ENCODE peak calls at places on chromosomes 2 and 18, in eight cellular contexts. X is pons; A is A673; Z is activated CD4-positive, alpha-beta T cell treated with anti-CD3 and anti-CD28 coated beads, Interleukin-2, amount 10 ng/mL, durations not matched to agents 7 days and 5 days; G is NCI-H2081; F is PC-9; T is coronary artery; Q is stimulated activated CD4-positive, alpha-beta T cell treated with anti-CD3 and anti-CD28 coated beads, TNF-alpha, amount 100 ng/mL, for 1 hour. D is an unnamed sample.

GRCh38 chr18:48052845-48053244 is 122.4 kb upstream of the SMAD2 start:
- DNase-seq in X (no peak), A (no peak), Z (no peak), G (no peak), F (no peak), T (no peak), Q (no peak), D (no peak)

GRCh38 chr18:49499046-49499637 is 12.1 kb upstream of the C18orf32 start:
- DNase-seq in X (no peak), A (no peak), Z (no peak), G (no peak), F (no peak), T (no peak), Q (no peak), D (no peak)

GRCh38 chr2:54845514-54845913 is 122.1 kb downstream of the EML6 start:
- DNase-seq in X (no peak), A (peak), Z (no peak), G (no peak), F (no peak), T (no peak), Q (no peak), D (no peak)

GRCh38 chr2:169077674-169078240 is 8.4 kb downstream of the DHRS9 start:
- DNase-seq in X (no peak), A (no peak), Z (no peak), G (no peak), F (no peak), T (no peak), Q (no peak), D (no peak)

GRCh38 chr2:149200109-149200520 is 130.3 kb upstream of the LYPD6 start:
- DNase-seq in X (no peak), A (peak), Z (no peak), G (no peak), F (peak), T (no peak), Q (no peak), D (peak)

GRCh38 chr2:159138642-159139182 is 147.8 kb downstream of the WDSUB1 start:
- DNase-seq in X (no peak), A (no peak), Z (no peak), G (no peak), F (no peak), T (no peak), Q (no peak), D (no peak)

GRCh38 chr2:42545714-42546390 is 22.6 kb upstream of the MTA3 start:
- DNase-seq in X (no peak), A (no peak), Z (no peak), G (peak), F (peak), T (no peak), Q (no peak), D (no peak)

GRCh38 chr18:76449110-76449453 is 46.0 kb downstream of the ZNF516 start:
- DNase-seq in X (no peak), A (no peak), Z (no peak), G (no peak), F (no peak), T (peak), Q (no peak), D (no peak)

GRCh38 chr2:96091711-96092579 is 24.4 kb downstream of the ADRA2B start:
- DNase-seq in X (no peak), A (no peak), Z (peak), G (peak), F (no peak), T (no peak), Q (no peak), D (no peak)

GRCh38 chr2:120368086-120368485 is 22.1 kb downstream of the INHBB start:
- DNase-seq in X (no peak), A (no peak), Z (no peak), G (no peak), F (no peak), T (no peak), Q (no peak), D (no peak)

GRCh38 chr18:11553098-11553940 is 56.1 kb upstream of the SLC35G4 start:
- DNase-seq in X (peak), A (peak), Z (peak), G (peak), F (no peak), T (no peak), Q (no peak), D (peak)

D was measured in PC-3.